ENCODE peak calls at places on chromosomes 11 and 22, in seven cellular contexts. A is fibroblast of the aortic adventitia, T is heart left ventricle, J is neural progenitor cell, Q is kidney epithelial cell, X is astrocyte of the spinal cord, U is WTC11. I is an unnamed sample.

GRCh38 chr11:98099371-98099770 is 921.4 kb upstream of the CNTN5 start:
- DNase-seq in A (no peak), T (no peak), J (no peak), Q (no peak), X (no peak), U (no peak), I (no peak)

GRCh38 chr11:75022289-75022688 is 33.6 kb downstream of the NEU3 start:
- DNase-seq in A (no peak), T (no peak), J (no peak), Q (peak), X (no peak), U (no peak), I (no peak)

GRCh38 chr11:2252018-2252417 is 18.4 kb downstream of the ASCL2 start:
- DNase-seq in A (no peak), T (no peak), J (no peak), Q (no peak), X (no peak), U (no peak), I (no peak)

GRCh38 chr11:19895776-19896175 is 183.1 kb downstream of the NAV2 start:
- DNase-seq in A (no peak), T (no peak), J (no peak), Q (no peak), X (no peak), U (no peak), I (no peak)

GRCh38 chr22:21762712-21763581 is 27.4 kb upstream of the YPEL1 start:
- DNase-seq in A (no peak), T (no peak), J (no peak), Q (no peak), X (no peak), U (no peak), I (no peak)

GRCh38 chr11:27331984-27332383 is 31.0 kb downstream of the CCDC34 start:
- DNase-seq in A (peak), T (no peak), J (no peak), Q (no peak), X (no peak), U (no peak), I (no peak)

GRCh38 chr11:128328955-128329551 is 258.3 kb downstream of the ETS1 start:
- DNase-seq in A (no peak), T (peak), J (no peak), Q (no peak), X (no peak), U (no peak), I (no peak)

GRCh38 chr11:99937330-99937729 is 749.8 kb upstream of the ARHGAP42 start:
- DNase-seq in A (no peak), T (no peak), J (no peak), Q (no peak), X (no peak), U (no peak), I (peak)

GRCh38 chr11:110130642-110131238 is 37.5 kb downstream of the ZC3H12C start:
- DNase-seq in A (no peak), T (peak), J (peak), Q (peak), X (peak), U (peak), I (peak)

GRCh38 chr11:93031386-93031785 is 61.9 kb downstream of the MTNR1B start:
- DNase-seq in A (no peak), T (no peak), J (peak), Q (peak), X (peak), U (no peak), I (no peak)

GRCh38 chr11:16410479-16410878 is 54.1 kb upstream of the SOX6 start:
- DNase-seq in A (no peak), T (no peak), J (no peak), Q (peak), X (no peak), U (no peak), I (no peak)

GRCh38 chr11:114017723-114018122 is 41.8 kb upstream of the ZBTB16 start:
- DNase-seq in A (no peak), T (no peak), J (no peak), Q (no peak), X (no peak), U (no peak), I (no peak)

GRCh38 chr11:3203221-3204043 is 15.2 kb downstream of the MRGPRG start:
- DNase-seq in A (no peak), T (peak), J (peak), Q (no peak), X (no peak), U (peak), I (no peak)

GRCh38 chr11:61008971-61009370 is 37.5 kb downstream of the CD6 start:
- DNase-seq in A (no peak), T (no peak), J (no peak), Q (no peak), X (no peak), U (no peak), I (no peak)

GRCh38 chr11:104997288-104997687 is 25.7 kb downstream of the CASP5 start:
- DNase-seq in A (peak), T (no peak), J (no peak), Q (no peak), X (no peak), U (no peak), I (no peak)

GRCh38 chr11:133833899-133834296 is 11.4 kb downstream of the SPATA19 start:
- DNase-seq in A (no peak), T (no peak), J (no peak), Q (no peak), X (no peak), U (no peak), I (no peak)

GRCh38 chr11:112822478-112823274 is 138.5 kb upstream of the NCAM1 start:
- DNase-seq in A (peak), T (no peak), J (peak), Q (no peak), X (no peak), U (peak), I (no peak)

GRCh38 chr22:19635644-19636043 is 78.7 kb upstream of the SEPTIN5 start:
- DNase-seq in A (no peak), T (no peak), J (no peak), Q (no peak), X (no peak), U (no peak), I (no peak)

GRCh38 chr11:35050596-35050995 is 88.4 kb upstream of the CD44 start:
- DNase-seq in A (no peak), T (no peak), J (no peak), Q (no peak), X (no peak), U (no peak), I (no peak)

GRCh38 chr22:23516304-23516703 is 63.8 kb downstream of the IGLL1 start:
- DNase-seq in A (no peak), T (no peak), J (no peak), Q (no peak), X (no peak), U (no peak), I (no peak)

GRCh38 chr11:12678092-12678491 is 3.9 kb downstream of the TEAD1 start:
- DNase-seq in A (peak), T (no peak), J (no peak), Q (no peak), X (peak), U (no peak), I (no peak)
- TF ChIP-seq CTCF in A (no peak), T (no peak), J (no peak), Q (no peak), X (no peak), U (no peak), I (no peak)

GRCh38 chr11:12871251-12871650 is 137.9 kb upstream of the RASSF10 start:
- DNase-seq in A (no peak), T (no peak), J (no peak), Q (no peak), X (no peak), U (no peak), I (no peak)

GRCh38 chr11:12867531-12867930 is 141.6 kb upstream of the RASSF10 start:
- DNase-seq in A (no peak), T (no peak), J (no peak), Q (no peak), X (no peak), U (no peak), I (no peak)

GRCh38 chr11:12865871-12866595 is 143.1 kb upstream of the RASSF10 start:
- DNase-seq in A (no peak), T (no peak), J (peak), Q (no peak), X (no peak), U (no peak), I (no peak)

GRCh38 chr11:12871788-12872321 is 137.3 kb upstream of the RASSF10 start:
- DNase-seq in A (peak), T (no peak), J (no peak), Q (no peak), X (no peak), U (no peak), I (no peak)

DNA sequence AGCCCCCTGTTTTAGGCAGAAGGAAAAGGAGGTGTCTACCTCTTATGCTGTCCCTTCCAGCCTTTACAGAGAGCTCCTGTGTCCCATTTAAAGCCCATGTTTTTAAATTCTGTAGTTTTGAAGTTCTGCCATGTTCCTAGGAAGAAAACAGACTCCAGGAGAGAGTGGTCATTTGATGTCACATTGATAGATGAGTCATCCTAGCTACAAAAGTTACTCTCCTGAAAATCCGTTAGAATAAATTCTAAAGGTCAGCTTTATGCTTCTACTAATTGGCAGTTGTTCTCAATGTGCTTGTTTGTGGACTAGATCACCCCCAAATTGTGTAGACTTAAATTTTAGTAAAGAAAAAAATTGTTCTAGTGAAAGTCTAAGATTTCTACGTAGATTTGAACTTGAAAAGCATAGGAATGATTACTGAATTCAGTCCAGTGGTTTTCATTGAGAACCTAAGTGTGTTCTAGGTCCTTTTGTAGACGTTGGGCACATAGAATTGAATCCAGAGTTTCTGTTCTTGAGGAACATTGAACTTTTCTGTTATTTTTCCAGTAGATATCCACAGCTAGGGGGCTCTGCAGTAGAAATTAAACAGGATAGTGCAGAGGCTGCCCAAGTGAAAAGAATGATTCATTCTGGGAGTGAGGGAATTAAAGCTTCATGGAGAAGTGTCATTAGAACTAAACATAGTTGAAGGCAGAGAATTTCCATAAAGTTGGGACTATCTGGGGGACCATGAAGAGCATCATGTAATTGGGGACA is 140.6 kb upstream of the RASSF10 start:
- DNase-seq in A (peak), T (no peak), J (no peak), Q (no peak), X (peak), U (no peak), I (no peak)
- TF ChIP-seq CTCF in A (peak), T (no peak), J (peak), Q (peak), X (peak), U (no peak), I (no peak)

DNA sequence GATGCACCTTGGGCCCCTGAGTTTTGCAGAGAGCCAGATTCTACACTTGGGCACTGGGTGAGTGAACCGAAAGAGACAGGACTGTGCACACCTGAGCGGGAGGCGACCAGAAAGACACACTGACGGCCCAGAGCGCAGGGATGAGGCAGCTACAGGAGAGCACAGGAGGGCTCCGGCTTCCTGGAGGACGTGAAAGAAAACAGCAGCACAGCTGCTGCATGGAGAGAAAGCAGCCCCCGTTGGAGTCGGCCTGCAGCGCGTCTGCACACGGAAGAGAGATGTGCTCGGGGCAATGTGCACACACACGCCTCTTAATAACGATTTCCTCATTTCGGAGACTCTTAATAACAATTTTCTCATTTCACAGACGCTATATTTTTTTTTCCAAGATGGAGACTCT is 160.3 kb downstream of the CTTN start:
- DNase-seq in A (no peak), T (no peak), J (no peak), Q (no peak), X (no peak), U (no peak), I (no peak)
- TF ChIP-seq CTCF in A (no peak), T (no peak), J (no peak), Q (no peak), X (no peak), U (no peak), I (no peak)

GRCh38 chr11:106156290-106156937 is 79.0 kb downstream of the AASDHPPT start:
- DNase-seq in A (peak), T (no peak), J (peak), Q (peak), X (peak), U (no peak), I (no peak)
- TF ChIP-seq CTCF in A (peak), T (peak), J (peak), Q (peak), X (peak), U (peak), I (peak)

DNA sequence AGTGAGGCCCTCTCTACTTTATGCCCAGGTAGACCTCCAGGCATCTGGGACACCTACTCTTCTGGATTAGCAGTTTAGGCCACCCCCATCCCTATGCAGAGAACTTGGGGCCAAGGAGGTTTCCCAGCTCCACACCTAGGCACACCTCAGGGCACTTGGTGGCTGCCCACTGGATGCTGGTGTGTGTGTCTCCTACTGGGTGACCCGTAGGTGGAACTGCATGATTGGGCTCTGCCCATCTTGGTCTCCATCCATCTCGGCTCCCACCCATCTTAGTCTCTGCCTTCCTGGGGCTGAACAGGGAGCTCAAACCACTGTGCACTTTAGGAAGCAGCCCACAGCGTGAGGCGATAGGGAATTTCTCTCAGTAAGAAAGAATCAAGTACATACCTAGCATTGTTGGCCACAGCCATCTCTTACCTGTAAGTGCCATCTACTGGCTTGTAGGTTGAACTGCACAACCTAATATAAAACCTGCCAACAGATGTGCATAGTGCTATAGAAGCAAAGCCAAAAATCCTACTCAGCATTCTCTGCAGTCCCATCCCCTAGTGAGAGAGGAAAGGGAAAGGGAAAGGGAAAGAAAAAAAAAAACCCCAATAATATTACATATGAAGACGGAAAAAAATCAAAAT is 61.6 kb upstream of the PTPN5 start:
- DNase-seq in A (peak), T (no peak), J (peak), Q (peak), X (peak), U (peak), I (no peak)
- TF ChIP-seq CTCF in A (peak), T (peak), J (peak), Q (peak), X (peak), U (peak), I (peak)